ENCODE peak calls at places on chromosomes 4 and X, in ten cellular contexts. One of them, this sample, is unnamed.

GRCh38 chr4:138655970-138656369 is 359.6 kb upstream of the NOCT start:
- DNase-seq in GM12865: no peak
- DNase-seq in activated gamma-delta T cell treated with Interleukin-2 at 50 U/mL for 16 hours: no peak
- DNase-seq in activated naive CD8-positive, alpha-beta T cell treated with anti-CD3 and anti-CD28 coated beads, Interleukin-2, amount 50 U/mL, for 24 hours: no peak
- DNase-seq in thyroid gland: no peak
- DNase-seq in HT-29: no peak
- DNase-seq in H7: no peak
- DNase-seq in NCI-H69: no peak
- DNase-seq in psoas muscle: no peak
- DNase-seq in A172: no peak
- DNase-seq in this sample: no peak

GRCh38 chr4:87849612-87850011 is 16.8 kb downstream of the MEPE start:
- DNase-seq in GM12865: no peak
- DNase-seq in activated gamma-delta T cell treated with Interleukin-2 at 50 U/mL for 16 hours: no peak
- DNase-seq in activated naive CD8-positive, alpha-beta T cell treated with anti-CD3 and anti-CD28 coated beads, Interleukin-2, amount 50 U/mL, for 24 hours: no peak
- DNase-seq in thyroid gland: no peak
- DNase-seq in HT-29: no peak
- DNase-seq in H7: no peak
- DNase-seq in NCI-H69: no peak
- DNase-seq in psoas muscle: no peak
- DNase-seq in A172: no peak
- DNase-seq in this sample: no peak

GRCh38 chrX:47723689-47724088 is 64.7 kb upstream of the UXT start:
- DNase-seq in GM12865: peak
- DNase-seq in activated gamma-delta T cell treated with Interleukin-2 at 50 U/mL for 16 hours: no peak
- DNase-seq in activated naive CD8-positive, alpha-beta T cell treated with anti-CD3 and anti-CD28 coated beads, Interleukin-2, amount 50 U/mL, for 24 hours: peak
- DNase-seq in thyroid gland: peak
- DNase-seq in HT-29: no peak
- DNase-seq in H7: peak
- DNase-seq in NCI-H69: peak
- DNase-seq in psoas muscle: no peak
- DNase-seq in A172: no peak
- DNase-seq in this sample: no peak

GRCh38 chrX:37846141-37846540 is 1.2 kb downstream of the DYNLT3 start:
- DNase-seq in GM12865: no peak
- DNase-seq in activated gamma-delta T cell treated with Interleukin-2 at 50 U/mL for 16 hours: no peak
- DNase-seq in activated naive CD8-positive, alpha-beta T cell treated with anti-CD3 and anti-CD28 coated beads, Interleukin-2, amount 50 U/mL, for 24 hours: no peak
- DNase-seq in thyroid gland: no peak
- DNase-seq in HT-29: no peak
- DNase-seq in H7: no peak
- DNase-seq in NCI-H69: peak
- DNase-seq in psoas muscle: no peak
- DNase-seq in A172: no peak
- DNase-seq in this sample: no peak

GRCh38 chr4:14513471-14513870 is 488.8 kb upstream of the CPEB2 start:
- DNase-seq in GM12865: no peak
- DNase-seq in activated gamma-delta T cell treated with Interleukin-2 at 50 U/mL for 16 hours: no peak
- DNase-seq in activated naive CD8-positive, alpha-beta T cell treated with anti-CD3 and anti-CD28 coated beads, Interleukin-2, amount 50 U/mL, for 24 hours: no peak
- DNase-seq in thyroid gland: no peak
- DNase-seq in HT-29: no peak
- DNase-seq in H7: no peak
- DNase-seq in NCI-H69: no peak
- DNase-seq in psoas muscle: no peak
- DNase-seq in A172: peak
- DNase-seq in this sample: no peak

GRCh38 chr4:20122198-20122988 is 129.3 kb upstream of the SLIT2 start:
- DNase-seq in GM12865: no peak
- DNase-seq in activated gamma-delta T cell treated with Interleukin-2 at 50 U/mL for 16 hours: no peak
- DNase-seq in activated naive CD8-positive, alpha-beta T cell treated with anti-CD3 and anti-CD28 coated beads, Interleukin-2, amount 50 U/mL, for 24 hours: no peak
- DNase-seq in thyroid gland: no peak
- DNase-seq in HT-29: no peak
- DNase-seq in H7: no peak
- DNase-seq in NCI-H69: no peak
- DNase-seq in psoas muscle: no peak
- DNase-seq in A172: no peak
- DNase-seq in this sample: no peak

GRCh38 chrX:50100188-50100587 is 100.6 kb downstream of the AKAP4 start:
- DNase-seq in GM12865: peak
- DNase-seq in activated gamma-delta T cell treated with Interleukin-2 at 50 U/mL for 16 hours: no peak
- DNase-seq in activated naive CD8-positive, alpha-beta T cell treated with anti-CD3 and anti-CD28 coated beads, Interleukin-2, amount 50 U/mL, for 24 hours: no peak
- DNase-seq in thyroid gland: no peak
- DNase-seq in HT-29: peak
- DNase-seq in H7: peak
- DNase-seq in NCI-H69: peak
- DNase-seq in psoas muscle: no peak
- DNase-seq in A172: no peak
- DNase-seq in this sample: no peak

GRCh38 chr4:40526741-40527140 is 102.9 kb downstream of the RBM47 start:
- DNase-seq in GM12865: no peak
- DNase-seq in activated gamma-delta T cell treated with Interleukin-2 at 50 U/mL for 16 hours: no peak
- DNase-seq in activated naive CD8-positive, alpha-beta T cell treated with anti-CD3 and anti-CD28 coated beads, Interleukin-2, amount 50 U/mL, for 24 hours: no peak
- DNase-seq in thyroid gland: no peak
- DNase-seq in HT-29: no peak
- DNase-seq in H7: no peak
- DNase-seq in NCI-H69: no peak
- DNase-seq in psoas muscle: no peak
- DNase-seq in A172: no peak
- DNase-seq in this sample: no peak

GRCh38 chr4:32172761-32173160 is 1452.6 kb downstream of the PCDH7 start:
- DNase-seq in GM12865: no peak
- DNase-seq in activated gamma-delta T cell treated with Interleukin-2 at 50 U/mL for 16 hours: no peak
- DNase-seq in activated naive CD8-positive, alpha-beta T cell treated with anti-CD3 and anti-CD28 coated beads, Interleukin-2, amount 50 U/mL, for 24 hours: no peak
- DNase-seq in thyroid gland: no peak
- DNase-seq in HT-29: no peak
- DNase-seq in H7: no peak
- DNase-seq in NCI-H69: no peak
- DNase-seq in psoas muscle: no peak
- DNase-seq in A172: peak
- DNase-seq in this sample: no peak

GRCh38 chr4:180953572-180953971 is 1289.6 kb upstream of the TENM3 start:
- DNase-seq in GM12865: no peak
- DNase-seq in activated gamma-delta T cell treated with Interleukin-2 at 50 U/mL for 16 hours: no peak
- DNase-seq in activated naive CD8-positive, alpha-beta T cell treated with anti-CD3 and anti-CD28 coated beads, Interleukin-2, amount 50 U/mL, for 24 hours: no peak
- DNase-seq in thyroid gland: no peak
- DNase-seq in HT-29: no peak
- DNase-seq in H7: no peak
- DNase-seq in NCI-H69: peak
- DNase-seq in psoas muscle: no peak
- DNase-seq in A172: peak
- DNase-seq in this sample: no peak

GRCh38 chr4:118904418-118904817 is 15.8 kb downstream of the SYNPO2 start:
- DNase-seq in GM12865: no peak
- DNase-seq in activated gamma-delta T cell treated with Interleukin-2 at 50 U/mL for 16 hours: no peak
- DNase-seq in activated naive CD8-positive, alpha-beta T cell treated with anti-CD3 and anti-CD28 coated beads, Interleukin-2, amount 50 U/mL, for 24 hours: no peak
- DNase-seq in thyroid gland: no peak
- DNase-seq in HT-29: no peak
- DNase-seq in H7: no peak
- DNase-seq in NCI-H69: peak
- DNase-seq in psoas muscle: no peak
- DNase-seq in A172: no peak
- DNase-seq in this sample: no peak

GRCh38 chr4:130424211-130424610 is 1328.3 kb downstream of the C4orf33 start:
- DNase-seq in GM12865: no peak
- DNase-seq in activated gamma-delta T cell treated with Interleukin-2 at 50 U/mL for 16 hours: no peak
- DNase-seq in activated naive CD8-positive, alpha-beta T cell treated with anti-CD3 and anti-CD28 coated beads, Interleukin-2, amount 50 U/mL, for 24 hours: no peak
- DNase-seq in thyroid gland: no peak
- DNase-seq in HT-29: no peak
- DNase-seq in H7: no peak
- DNase-seq in NCI-H69: peak
- DNase-seq in psoas muscle: no peak
- DNase-seq in A172: no peak
- DNase-seq in this sample: no peak

GRCh38 chrX:101617211-101618191 is at the start of gene ARMCX6:
- DNase-seq in GM12865: peak
- DNase-seq in activated gamma-delta T cell treated with Interleukin-2 at 50 U/mL for 16 hours: peak
- DNase-seq in activated naive CD8-positive, alpha-beta T cell treated with anti-CD3 and anti-CD28 coated beads, Interleukin-2, amount 50 U/mL, for 24 hours: peak
- DNase-seq in thyroid gland: peak
- DNase-seq in HT-29: peak
- DNase-seq in H7: peak
- DNase-seq in NCI-H69: peak
- DNase-seq in psoas muscle: peak
- DNase-seq in A172: peak
- DNase-seq in this sample: peak

GRCh38 chr4:2364654-2365053 is 53.8 kb downstream of the ZFYVE28 start:
- DNase-seq in GM12865: no peak
- DNase-seq in activated gamma-delta T cell treated with Interleukin-2 at 50 U/mL for 16 hours: peak
- DNase-seq in activated naive CD8-positive, alpha-beta T cell treated with anti-CD3 and anti-CD28 coated beads, Interleukin-2, amount 50 U/mL, for 24 hours: peak
- DNase-seq in thyroid gland: peak
- DNase-seq in HT-29: no peak
- DNase-seq in H7: no peak
- DNase-seq in NCI-H69: peak
- DNase-seq in psoas muscle: peak
- DNase-seq in A172: no peak
- DNase-seq in this sample: no peak

GRCh38 chrX:17039826-17040225 is 93.4 kb downstream of the REPS2 start:
- DNase-seq in GM12865: no peak
- DNase-seq in activated gamma-delta T cell treated with Interleukin-2 at 50 U/mL for 16 hours: no peak
- DNase-seq in activated naive CD8-positive, alpha-beta T cell treated with anti-CD3 and anti-CD28 coated beads, Interleukin-2, amount 50 U/mL, for 24 hours: no peak
- DNase-seq in thyroid gland: no peak
- DNase-seq in HT-29: no peak
- DNase-seq in H7: no peak
- DNase-seq in NCI-H69: no peak
- DNase-seq in psoas muscle: no peak
- DNase-seq in A172: no peak
- DNase-seq in this sample: no peak